ENCODE peak calls at places on chromosome 4, in nine cellular contexts. M is tibial nerve, D is pancreas, Q is mucosa of descending colon, P is GM10248, K is H1, I is neural progenitor cell, T is nephron progenitor cell, W is ovary. R is an unnamed sample.

GRCh38 chr4:37586194-37586593 is 100.0 kb downstream of the RELL1 start:
- DNase-seq in W (no peak), D (no peak), P (no peak), Q (no peak), K (no peak), M (no peak), T (no peak), I (no peak), R (no peak)

GRCh38 chr4:122673252-122673651 is 52.4 kb upstream of the IL21 start:
- DNase-seq in I (peak), Q (no peak), W (no peak), M (no peak), K (no peak), P (no peak), T (no peak), D (no peak), R (no peak)

GRCh38 chr4:5086535-5086934 is 35.3 kb downstream of the STK32B start:
- DNase-seq in I (no peak), T (no peak), K (no peak), P (no peak), Q (no peak), M (no peak), D (no peak), W (no peak), R (no peak)

GRCh38 chr4:12852338-12853307 is 631.5 kb downstream of the RAB28 start:
- DNase-seq in T (peak), Q (no peak), D (no peak), K (no peak), M (peak), I (peak), W (no peak), P (peak), R (peak)

GRCh38 chr4:67456577-67457196 is 88.6 kb downstream of the CENPC start:
- DNase-seq in P (no peak), T (no peak), Q (no peak), I (no peak), D (no peak), W (no peak), M (no peak), K (no peak), R (no peak)

GRCh38 chr4:96913437-96914075 is 1073.7 kb downstream of the PDHA2 start:
- DNase-seq in K (no peak), Q (no peak), I (peak), M (no peak), T (no peak), P (no peak), W (no peak), D (no peak), R (no peak)

GRCh38 chr4:159070742-159071141 is 32.1 kb upstream of the RAPGEF2 start:
- DNase-seq in D (no peak), M (peak), T (no peak), I (no peak), P (no peak), W (no peak), Q (no peak), K (no peak), R (no peak)

GRCh38 chr4:150297861-150298474 is 219.7 kb downstream of the DCLK2 start:
- DNase-seq in M (peak), W (no peak), T (peak), Q (no peak), I (peak), K (no peak), D (no peak), P (peak), R (no peak)

GRCh38 chr4:41057456-41057855 is 156.9 kb downstream of the APBB2 start:
- DNase-seq in K (no peak), T (no peak), Q (no peak), D (no peak), I (no peak), W (no peak), P (no peak), M (peak), R (no peak)

GRCh38 chr4:9943761-9944160 is 77.5 kb downstream of the SLC2A9 start:
- DNase-seq in M (no peak), Q (no peak), I (no peak), D (no peak), W (no peak), P (no peak), T (no peak), K (peak), R (no peak)

GRCh38 chr4:71785957-71786356 is 2.1 kb upstream of the GC start:
- DNase-seq in D (no peak), M (no peak), I (no peak), P (no peak), T (no peak), Q (no peak), W (no peak), K (no peak), R (no peak)

GRCh38 chr4:134216436-134216835 is 14.8 kb upstream of the PABPC4L start:
- DNase-seq in T (no peak), P (no peak), M (no peak), Q (no peak), W (no peak), D (no peak), I (no peak), K (no peak), R (no peak)

GRCh38 chr4:115108850-115109249 is 4.6 kb downstream of the NDST4 start:
- DNase-seq in T (no peak), Q (no peak), K (no peak), D (no peak), I (no peak), M (no peak), P (no peak), W (no peak), R (no peak)

GRCh38 chr4:1748465-1748995 is 27.2 kb downstream of the TACC3 start:
- DNase-seq in M (peak), P (peak), I (peak), K (peak), D (no peak), Q (peak), W (peak), T (peak), R (peak)

GRCh38 chr4:77089880-77090279 is 14.1 kb upstream of the CCNI start:
- DNase-seq in I (no peak), T (no peak), M (no peak), D (no peak), W (no peak), K (no peak), P (no peak), Q (no peak), R (no peak)

GRCh38 chr4:77092832-77093800 is 17.3 kb upstream of the CCNI start:
- DNase-seq in Q (no peak), T (no peak), P (no peak), I (no peak), M (no peak), D (no peak), W (no peak), K (no peak), R (no peak)

GRCh38 chr4:77100234-77100633 is 24.4 kb upstream of the CCNI start:
- DNase-seq in W (no peak), T (no peak), K (no peak), M (no peak), Q (no peak), I (no peak), D (no peak), P (no peak), R (no peak)

DNA sequence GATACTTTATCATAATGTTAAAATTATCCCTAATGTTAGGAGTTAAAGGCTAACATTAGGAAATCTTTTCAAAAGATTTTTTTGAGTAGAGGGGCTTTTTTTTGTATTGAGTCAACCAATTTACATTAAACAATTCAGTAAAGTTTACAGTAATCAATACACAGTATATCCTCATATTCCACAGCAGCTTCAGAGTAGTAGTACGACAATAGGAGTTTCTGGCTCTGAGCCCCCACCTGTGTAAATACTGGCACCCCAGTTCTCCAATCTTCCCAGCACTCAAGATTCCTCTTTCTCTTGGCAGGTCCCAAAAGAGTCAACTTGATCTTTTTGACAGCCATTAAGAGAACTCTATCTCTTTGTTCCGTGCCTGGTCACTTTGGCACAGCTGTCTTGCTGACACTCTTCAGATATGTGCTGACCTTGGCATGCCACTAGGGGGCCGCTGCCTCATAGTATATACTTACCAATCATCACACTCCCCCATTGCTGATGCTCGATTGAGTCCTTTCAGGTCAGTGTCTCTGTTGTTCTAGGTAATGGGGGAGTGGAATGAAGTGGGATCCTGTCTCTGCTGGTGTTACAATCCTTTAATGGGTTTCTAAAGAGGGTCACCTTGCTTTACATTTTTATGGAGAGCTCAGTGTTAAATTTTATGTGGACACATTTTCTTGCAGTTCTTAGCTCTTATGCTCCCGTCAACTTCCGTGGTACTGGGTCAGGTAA is 19.5 kb upstream of the CCNI start:
- DNase-seq in P (peak), D (peak), T (peak), W (peak), K (peak), I (peak), Q (peak), M (peak), R (peak)
- TF ChIP-seq CTCF in P (peak), D (peak), T (peak), W (peak), K (peak), I (peak), Q (peak), M (peak), R (peak)

DNA sequence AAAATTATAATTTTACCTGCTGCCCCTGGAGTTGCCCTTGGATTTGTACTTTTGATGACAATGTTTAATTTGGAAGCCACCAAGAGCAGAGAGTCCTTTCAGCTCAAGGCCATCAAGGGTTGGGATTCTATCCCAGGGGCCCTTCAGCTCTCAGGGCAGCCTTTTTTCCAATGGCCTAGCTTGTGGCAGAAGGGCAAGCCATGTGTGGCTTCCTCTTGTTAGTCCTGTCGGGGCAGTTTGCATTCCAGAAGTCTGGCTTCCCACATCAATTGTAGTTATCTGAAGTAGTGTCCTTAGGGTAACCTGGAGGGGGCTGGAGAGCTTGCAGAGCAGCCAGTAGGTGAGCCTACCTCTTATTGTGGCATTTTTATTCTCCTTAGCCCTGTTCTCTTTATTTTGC is 569.4 kb downstream of the TRAM1L1 start:
- DNase-seq in D (no peak), W (no peak), I (no peak), T (no peak), K (no peak), P (no peak), M (no peak), Q (no peak), R (no peak)
- TF ChIP-seq CTCF in D (no peak), W (no peak), I (no peak), T (no peak), K (no peak), P (no peak), M (no peak), Q (no peak), R (no peak)

GRCh38 chr4:141711211-141711610 is 74.8 kb downstream of the IL15 start:
- DNase-seq in P (no peak), D (no peak), W (no peak), I (peak), T (peak), K (no peak), M (peak), Q (no peak), R (no peak)
- TF ChIP-seq CTCF in P (peak), D (peak), W (no peak), I (peak), T (peak), K (peak), M (peak), Q (peak), R (peak)

GRCh38 chr4:99190336-99190735 is 28.7 kb downstream of the ADH6 start:
- DNase-seq in P (no peak), D (no peak), M (no peak), I (no peak), Q (no peak), T (no peak), K (no peak), W (no peak), R (no peak)

GRCh38 chr4:99186029-99186428 is 33.0 kb downstream of the ADH6 start:
- DNase-seq in Q (no peak), P (no peak), K (no peak), I (no peak), T (no peak), W (no peak), M (no peak), D (no peak), R (no peak)

GRCh38 chr4:99179626-99180025 is 35.5 kb upstream of the ADH4 start:
- DNase-seq in Q (peak), M (no peak), T (no peak), I (no peak), P (no peak), K (no peak), W (no peak), D (no peak), R (no peak)

GRCh38 chr4:99180367-99181169 is 36.5 kb upstream of the ADH4 start:
- DNase-seq in K (no peak), I (no peak), M (peak), Q (no peak), W (no peak), D (no peak), P (no peak), T (no peak), R (no peak)

GRCh38 chr4:99185581-99185980 is 33.5 kb downstream of the ADH6 start:
- DNase-seq in Q (no peak), T (no peak), K (no peak), P (no peak), I (no peak), M (no peak), W (no peak), D (no peak), R (no peak)
- TF ChIP-seq CTCF in Q (no peak), T (no peak), K (no peak), P (no peak), I (no peak), M (no peak), W (no peak), D (no peak), R (no peak)

DNA sequence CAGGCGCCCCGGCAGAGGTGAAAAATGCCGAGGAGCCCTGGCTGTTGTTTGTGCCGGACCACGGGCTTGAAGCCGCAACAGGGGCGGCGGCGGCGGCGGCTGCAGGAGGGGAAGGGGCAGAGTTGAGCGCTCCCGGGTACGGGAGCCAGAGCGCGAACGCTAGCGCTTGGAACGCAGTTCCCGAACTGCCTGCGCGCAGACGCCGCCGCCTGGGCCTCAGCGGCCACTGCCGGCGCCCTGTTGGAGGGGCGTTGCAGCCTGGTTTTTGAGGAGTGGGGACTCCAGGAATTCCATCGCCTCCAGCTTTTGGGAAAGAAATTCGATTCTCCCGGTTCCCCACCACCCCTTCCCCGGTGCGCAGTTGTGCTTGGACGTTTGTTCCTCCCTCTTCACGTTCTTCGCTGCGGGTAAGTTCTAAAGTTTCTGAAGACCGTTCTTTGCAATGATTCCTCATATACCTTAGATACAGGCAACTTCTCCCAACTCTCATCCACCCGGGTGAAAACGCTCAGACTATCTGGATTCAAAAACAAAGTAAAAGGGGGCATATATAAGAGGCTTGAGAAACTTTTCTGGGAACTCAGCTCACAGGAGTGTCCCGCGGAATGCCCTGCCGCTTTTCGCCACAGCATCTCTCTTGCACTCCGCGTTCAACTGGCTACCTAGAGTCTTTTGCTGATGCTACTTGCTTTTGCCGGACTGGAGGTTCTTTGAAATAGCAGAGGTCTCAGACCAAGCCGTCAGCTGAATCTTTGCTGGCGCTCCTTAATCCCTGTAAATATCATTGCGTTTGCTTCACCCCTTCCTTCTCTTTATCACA is 1.0 kb downstream of the FAT4 start:
- DNase-seq in Q (peak), I (peak), M (peak), P (peak), K (peak), D (peak), T (peak), W (peak), R (peak)
- TF ChIP-seq CTCF in Q (no peak), I (peak), M (no peak), P (no peak), K (peak), D (no peak), T (no peak), W (no peak), R (no peak)

GRCh38 chr4:92299152-92299551 is 4.6 kb upstream of the GRID2 start:
- DNase-seq in T (no peak), D (no peak), Q (no peak), W (no peak), P (no peak), K (no peak), M (no peak), I (no peak), R (no peak)
- TF ChIP-seq CTCF in T (no peak), D (peak), Q (no peak), W (no peak), P (no peak), K (no peak), M (no peak), I (peak), R (no peak)

GRCh38 chr4:145375416-145375815 is 106.2 kb upstream of the SMAD1 start:
- DNase-seq in Q (no peak), I (no peak), D (no peak), W (no peak), M (no peak), T (no peak), K (no peak), P (no peak), R (no peak)

GRCh38 chr4:145381163-145381562 is 100.5 kb upstream of the SMAD1 start:
- DNase-seq in T (no peak), W (no peak), Q (no peak), K (no peak), P (no peak), I (no peak), D (no peak), M (no peak), R (no peak)

DNA sequence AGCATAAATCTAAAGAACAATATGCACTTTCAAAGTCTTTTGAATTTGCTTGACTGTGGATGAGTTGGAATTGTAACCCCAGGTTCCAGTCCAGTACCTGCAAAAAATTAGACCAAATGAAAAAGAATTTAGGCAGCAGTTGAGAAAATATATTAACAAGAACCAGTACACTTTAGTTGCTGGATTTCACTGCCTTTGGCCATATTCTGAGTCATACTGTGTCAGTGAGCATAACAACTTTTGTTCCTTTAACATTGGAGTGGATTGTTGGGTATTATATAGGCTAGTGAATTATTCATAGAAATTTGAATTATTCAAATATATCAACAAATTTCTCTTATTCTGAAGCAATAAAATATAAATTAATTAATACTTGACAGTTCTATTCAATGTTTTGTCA is 101.5 kb upstream of the SMAD1 start:
- DNase-seq in Q (no peak), T (no peak), D (no peak), W (no peak), K (no peak), M (no peak), I (no peak), P (no peak), R (no peak)
- TF ChIP-seq CTCF in Q (no peak), T (no peak), D (no peak), W (no peak), K (no peak), M (no peak), I (no peak), P (no peak), R (no peak)

DNA sequence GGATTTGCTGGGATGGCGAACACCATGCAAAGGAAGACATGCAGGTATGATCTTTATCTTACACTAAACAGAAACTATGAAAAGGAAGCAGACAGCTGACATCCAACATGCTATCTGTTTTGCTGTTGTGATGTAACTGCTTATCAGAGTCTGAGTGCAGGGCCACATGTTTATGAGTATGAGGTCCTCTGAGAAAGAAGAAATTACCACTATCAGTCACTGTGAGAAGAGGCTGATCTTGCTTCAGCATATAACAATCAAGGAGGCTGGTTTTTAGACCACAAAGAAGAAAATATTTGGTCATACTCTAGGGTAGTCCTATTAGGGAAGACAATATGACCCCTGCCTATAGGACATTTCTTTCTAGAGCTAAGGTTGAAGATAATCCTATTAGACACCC is 18.5 kb downstream of the CLGN start:
- DNase-seq in K (no peak), I (no peak), P (no peak), D (no peak), Q (no peak), W (no peak), M (no peak), T (no peak), R (no peak)
- TF ChIP-seq CTCF in K (no peak), I (no peak), P (no peak), D (no peak), Q (no peak), W (no peak), M (no peak), T (no peak), R (no peak)

GRCh38 chr4:146340798-146341197 is 126.5 kb downstream of the REELD1 start:
- DNase-seq in I (no peak), T (no peak), M (no peak), Q (no peak), W (no peak), D (no peak), P (no peak), K (no peak), R (peak)
- TF ChIP-seq CTCF in I (peak), T (peak), M (no peak), Q (no peak), W (no peak), D (no peak), P (peak), K (no peak), R (peak)

R was measured in GM13977.